ENCODE peak calls at places on chromosomes 2 and 18, in eight cellular contexts. P is right cardiac atrium, Y is hepatocyte, J is SK-N-SH, C is psoas muscle, X is spleen, L is pancreas, D is adrenal gland. R is an unnamed sample.

GRCh38 chr18:23484783-23485182 is 18.5 kb upstream of the RMC1 start:
- DNase-seq in P (no peak), Y (no peak), J (no peak), C (no peak), X (no peak), L (no peak), D (no peak), R (no peak)

GRCh38 chr2:68774569-68775271 is 40.1 kb downstream of the ARHGAP25 start:
- DNase-seq in P (peak; percentile 88), Y (no peak), J (no peak), C (peak; percentile 61), X (peak; percentile 97), L (no peak), D (peak; percentile 67), R (peak; percentile 12)

GRCh38 chr2:235330775-235331438 is 162.9 kb upstream of the AGAP1 start:
- DNase-seq in P (no peak), Y (no peak), J (no peak), C (no peak), X (no peak), L (no peak), D (peak; percentile 34), R (no peak)

GRCh38 chr2:111667542-111668273 is 216.3 kb downstream of the ANAPC1 start:
- DNase-seq in P (no peak), Y (peak; percentile 66), J (no peak), C (no peak), X (no peak), L (peak; percentile 14), D (peak; percentile 61), R (no peak)

GRCh38 chr2:130915595-130916437 is 79.1 kb downstream of the ARHGEF4 start:
- DNase-seq in P (no peak), Y (no peak), J (no peak), C (no peak), X (no peak), L (no peak), D (no peak), R (no peak)

GRCh38 chr2:97950329-97951154 is 45.2 kb downstream of the TMEM131 start:
- DNase-seq in P (no peak), Y (peak; percentile 16), J (no peak), C (no peak), X (no peak), L (no peak), D (no peak), R (no peak)

GRCh38 chr2:9228088-9228751 is 21.6 kb downstream of the ASAP2 start:
- DNase-seq in P (no peak), Y (no peak), J (no peak), C (no peak), X (no peak), L (no peak), D (no peak), R (no peak)

GRCh38 chr18:77165489-77166415 is 33.2 kb upstream of the MBP start:
- DNase-seq in P (peak; percentile 73), Y (no peak), J (no peak), C (peak; percentile 84), X (no peak), L (no peak), D (no peak), R (no peak)

GRCh38 chr2:230684222-230685164 is 28.1 kb upstream of the CAB39 start:
- DNase-seq in P (no peak), Y (peak; percentile 45), J (no peak), C (no peak), X (no peak), L (no peak), D (no peak), R (no peak)

GRCh38 chr2:230680463-230681195 is 32.0 kb upstream of the CAB39 start:
- DNase-seq in P (no peak), Y (no peak), J (no peak), C (no peak), X (no peak), L (no peak), D (no peak), R (no peak)

GRCh38 chr2:230685165-230685560 is 27.5 kb upstream of the CAB39 start:
- DNase-seq in P (no peak), Y (no peak), J (no peak), C (no peak), X (no peak), L (no peak), D (no peak), R (no peak)

GRCh38 chr2:230678451-230678850 is 34.2 kb upstream of the CAB39 start:
- DNase-seq in P (no peak), Y (no peak), J (no peak), C (no peak), X (no peak), L (no peak), D (no peak), R (no peak)

DNA sequence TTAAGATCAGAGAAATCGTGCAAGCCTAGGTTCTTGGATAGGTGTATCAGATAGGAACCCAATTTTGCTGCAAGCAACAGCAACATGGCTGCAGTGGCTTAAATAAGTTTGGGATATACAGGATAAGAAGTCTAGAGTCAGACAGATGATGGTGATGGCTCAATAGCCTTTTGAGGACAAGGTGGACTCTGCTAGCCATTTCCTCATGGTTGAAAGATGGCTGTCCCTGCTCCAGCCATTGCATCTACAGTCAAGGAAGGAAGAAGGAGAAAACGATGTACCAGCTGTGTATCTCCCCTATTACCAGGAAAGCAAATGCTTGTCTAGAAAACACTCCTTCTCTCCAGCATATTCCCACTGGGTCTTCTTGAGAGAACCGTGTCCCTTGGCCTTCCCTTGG is 30.1 kb upstream of the CAB39 start:
- DNase-seq in P (no peak), Y (no peak), J (no peak), C (no peak), X (no peak), L (no peak), D (no peak), R (no peak)
- H3K27ac ChIP-seq in P (no peak overlapping the region), Y (no peak overlapping the region), J (no peak overlapping the region), C (no peak overlapping the region), X (no peak overlapping the region), L (no peak overlapping the region), D (no peak overlapping the region), R (no peak overlapping the region)

GRCh38 chr18:53710080-53710479 is 514.4 kb downstream of the MBD2 start:
- DNase-seq in P (no peak), Y (no peak), J (no peak), C (no peak), X (no peak), L (no peak), D (no peak), R (no peak)

GRCh38 chr18:53715243-53715853 is 509.1 kb downstream of the MBD2 start:
- DNase-seq in P (no peak), Y (no peak), J (no peak), C (no peak), X (no peak), L (no peak), D (no peak), R (no peak)
- H3K27ac ChIP-seq in P (no peak overlapping the region), Y (no peak overlapping the region), J (no peak overlapping the region), C (no peak overlapping the region), X (no peak overlapping the region), L (no peak overlapping the region), D (no peak overlapping the region), R (no peak overlapping the region)

GRCh38 chr2:226079677-226080076 is 680.2 kb downstream of the NYAP2 start:
- DNase-seq in P (no peak), Y (no peak), J (no peak), C (no peak), X (no peak), L (no peak), D (no peak), R (no peak)
- H3K27ac ChIP-seq in P (no peak overlapping the region), Y (no peak overlapping the region), J (peak overlapping the region; percentile 78), C (no peak overlapping the region), X (no peak overlapping the region), L (no peak overlapping the region), D (no peak overlapping the region), R (no peak overlapping the region)

GRCh38 chr2:45285311-45285710 is 276.1 kb upstream of the SIX2 start:
- DNase-seq in P (no peak), Y (no peak), J (no peak), C (no peak), X (no peak), L (no peak), D (no peak), R (no peak)
- H3K27ac ChIP-seq in P (no peak overlapping the region), Y (no peak overlapping the region), J (no peak overlapping the region), C (no peak overlapping the region), X (no peak overlapping the region), L (no peak overlapping the region), D (no peak overlapping the region), R (no peak overlapping the region)

GRCh38 chr2:38830546-38831159 is 45.1 kb downstream of the DHX57 start:
- DNase-seq in P (no peak), Y (no peak), J (no peak), C (no peak), X (no peak), L (no peak), D (no peak), R (no peak)

GRCh38 chr2:38836801-38837200 is 38.9 kb downstream of the DHX57 start:
- DNase-seq in P (no peak), Y (no peak), J (no peak), C (no peak), X (no peak), L (no peak), D (no peak), R (no peak)

GRCh38 chr2:38835015-38835601 is 40.6 kb downstream of the DHX57 start:
- DNase-seq in P (no peak), Y (peak; percentile 39), J (no peak), C (no peak), X (no peak), L (no peak), D (no peak), R (no peak)

DNA sequence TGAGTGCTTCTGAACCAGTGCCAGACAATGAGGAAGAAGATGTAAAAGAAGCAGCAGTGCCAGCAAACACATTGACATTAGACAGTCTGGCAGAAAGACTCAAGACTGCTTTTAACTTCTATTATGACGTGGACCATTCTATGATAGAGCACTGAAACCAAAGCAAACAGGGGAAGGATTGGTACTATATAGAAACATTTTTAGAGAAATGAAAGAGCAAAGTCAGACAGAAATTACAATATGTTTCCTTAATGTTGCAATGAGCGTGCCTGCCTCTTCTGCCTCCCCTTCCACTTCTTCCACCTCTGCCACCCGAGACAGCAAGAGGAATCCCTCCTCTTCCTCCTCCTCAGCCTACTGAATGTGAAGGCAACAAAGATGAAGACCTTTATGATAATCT is 39.7 kb downstream of the DHX57 start:
- DNase-seq in P (no peak), Y (no peak), J (no peak), C (no peak), X (no peak), L (no peak), D (no peak), R (no peak)
- H3K27ac ChIP-seq in P (no peak overlapping the region), Y (no peak overlapping the region), J (no peak overlapping the region), C (no peak overlapping the region), X (no peak overlapping the region), L (no peak overlapping the region), D (peak overlapping the region; percentile 21), R (no peak overlapping the region)

DNA sequence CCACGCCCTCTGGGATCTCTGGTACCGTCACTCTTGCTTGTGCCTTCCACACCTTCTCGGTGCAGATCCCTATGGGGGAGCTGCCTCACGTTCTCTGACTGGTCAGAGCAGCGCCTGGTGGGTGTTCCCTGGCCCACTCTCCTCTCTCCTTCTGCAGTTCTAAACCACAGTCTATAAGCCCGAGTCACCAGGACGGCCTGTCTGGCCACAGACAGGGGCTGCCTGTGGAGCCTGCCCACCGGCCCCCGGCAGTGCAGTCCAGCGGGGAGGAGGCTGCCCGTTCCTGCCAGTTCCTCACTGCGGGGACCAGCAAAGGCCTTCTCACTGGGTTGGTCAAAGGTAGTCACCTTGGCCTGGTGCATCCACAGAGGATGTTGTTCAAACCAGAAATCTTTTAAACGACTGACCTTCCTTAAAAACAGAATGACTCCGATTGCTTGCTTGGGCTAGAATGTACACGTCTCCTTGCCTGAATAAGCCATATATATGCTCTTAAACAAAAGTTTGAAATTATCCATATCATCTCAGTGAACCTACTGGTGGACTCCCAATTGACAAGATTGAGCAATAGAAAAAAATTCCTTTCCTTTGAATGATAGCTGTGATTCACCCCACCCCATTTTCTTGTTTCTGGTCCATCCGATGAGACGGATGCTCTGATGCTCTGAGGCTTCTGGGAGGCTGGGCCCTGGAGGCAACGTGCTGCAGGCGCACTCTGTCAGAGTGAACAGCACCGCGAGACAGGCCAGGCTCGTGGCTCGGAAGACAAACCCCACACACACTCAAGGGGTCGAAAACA is 61.2 kb downstream of the RALBP1 start:
- DNase-seq in P (no peak), Y (no peak), J (no peak), C (no peak), X (no peak), L (no peak), D (no peak), R (no peak)
- H3K27ac ChIP-seq in P (no peak overlapping the region), Y (no peak overlapping the region), J (peak overlapping the region; percentile 88), C (no peak overlapping the region), X (no peak overlapping the region), L (no peak overlapping the region), D (no peak overlapping the region), R (no peak overlapping the region)